ENCODE peak calls at places on chromosomes 7 and 10, in five cellular contexts. G, W, E, Z and Q are unnamed samples.

GRCh38 chr10:6701289-6701688 is 121.2 kb upstream of the PRKCQ start:
- DNase-seq in E (no peak), W (peak; percentile 8), Z (no peak), G (no peak), Q (no peak)

GRCh38 chr10:122310311-122311050 is 39.4 kb downstream of the BTBD16 start:
- DNase-seq in E (peak; percentile 64), W (peak; percentile 58), G (no peak), Z (no peak), Q (no peak)

GRCh38 chr10:88088441-88089340 is 225.3 kb downstream of the PTEN start:
- DNase-seq in G (no peak), W (no peak), E (no peak), Z (no peak), Q (no peak)

GRCh38 chr10:16717617-16718395 is 99.4 kb downstream of the RSU1 start:
- DNase-seq in W (no peak), G (no peak), E (no peak), Z (no peak), Q (no peak)

GRCh38 chr7:80726731-80727130 is 88.3 kb downstream of the CD36 start:
- DNase-seq in E (no peak), W (no peak), Z (no peak), G (no peak), Q (no peak)

GRCh38 chr10:14782691-14783363 is 8.1 kb upstream of the FAM107B start:
- DNase-seq in Z (peak; percentile 46), G (no peak), E (no peak), W (peak; percentile 24), Q (no peak)

GRCh38 chr7:108586274-108586710 is 16.6 kb downstream of the DNAJB9 start:
- DNase-seq in E (no peak), G (peak; percentile 56), Z (no peak), W (no peak), Q (no peak)

GRCh38 chr10:92590623-92591549 is 2.0 kb upstream of the KIF11 start:
- DNase-seq in Z (no peak), E (no peak), W (peak; percentile 38), G (peak; percentile 86), Q (peak; percentile 31)

GRCh38 chr10:96305019-96305418 is 785 bp downstream of the DNTT start:
- DNase-seq in G (no peak), W (no peak), Z (no peak), E (no peak), Q (no peak)

GRCh38 chr7:132687981-132688383 is 111.7 kb upstream of the PLXNA4 start:
- DNase-seq in G (no peak), Z (no peak), E (no peak), W (no peak), Q (no peak)

GRCh38 chr10:17510242-17510908 is 56.0 kb upstream of the ST8SIA6 start:
- DNase-seq in W (no peak), G (no peak), E (no peak), Z (no peak), Q (no peak)

GRCh38 chr10:92111336-92111939 is 179.4 kb downstream of the CPEB3 start:
- DNase-seq in W (no peak), E (no peak), G (no peak), Z (no peak), Q (no peak)

GRCh38 chr7:88312061-88312663 is 5.5 kb upstream of the STEAP4 start:
- DNase-seq in G (no peak), E (peak; percentile 90), W (peak; percentile 14), Z (no peak), Q (no peak)

GRCh38 chr10:68154211-68154497 is 44.9 kb downstream of the MYPN start:
- DNase-seq in E (no peak), W (no peak), G (no peak), Z (no peak), Q (no peak)

GRCh38 chr7:37211097-37211496 is 237.6 kb downstream of the ELMO1 start:
- DNase-seq in G (no peak), W (peak; percentile 25), Z (no peak), E (no peak), Q (no peak)

GRCh38 chr7:133009853-133010252 is 72.0 kb downstream of the CHCHD3 start:
- DNase-seq in E (no peak), Z (no peak), G (no peak), W (no peak), Q (no peak)

GRCh38 chr10:13839030-13839429 is 252.3 kb downstream of the PRPF18 start:
- DNase-seq in E (no peak), W (no peak), Z (no peak), G (no peak), Q (no peak)

GRCh38 chr7:6705959-6706665 is 635 bp downstream of the ZNF12 start:
- DNase-seq in Z (no peak), G (peak; percentile 76), W (peak; percentile 16), E (no peak), Q (no peak)

GRCh38 chr10:59465089-59465488 is 102.7 kb upstream of the FAM13C start:
- DNase-seq in E (no peak), W (no peak), Z (no peak), G (no peak), Q (no peak)

GRCh38 chr10:14674376-14675050 is 100.2 kb downstream of the FAM107B start:
- DNase-seq in Z (no peak), G (no peak), W (peak; percentile 33), E (no peak), Q (no peak)

GRCh38 chr7:100517305-100517704 is 21.7 kb upstream of the AGFG2 start:
- DNase-seq in G (no peak), E (no peak), W (no peak), Z (no peak), Q (no peak)

GRCh38 chr7:100493476-100494264 is 9.9 kb downstream of the NYAP1 start:
- DNase-seq in G (peak; percentile 60), E (no peak), W (peak; percentile 61), Z (no peak), Q (no peak)

GRCh38 chr7:118068-118802 is 74.1 kb upstream of the FAM20C start:
- DNase-seq in E (no peak), W (no peak), Z (no peak), G (no peak), Q (no peak)

GRCh38 chr10:49569031-49569765 is 30.3 kb upstream of the ERCC6 start:
- DNase-seq in E (no peak), G (no peak), W (no peak), Z (no peak), Q (no peak)

GRCh38 chr7:119026391-119026790 is 801.9 kb downstream of the ANKRD7 start:
- DNase-seq in Z (no peak), G (no peak), W (no peak), E (no peak), Q (no peak)

GRCh38 chr7:73668103-73668937 is 689 bp downstream of the VPS37D start:
- DNase-seq in Z (no peak), G (no peak), W (no peak), E (no peak), Q (no peak)

GRCh38 chr7:73669858-73670385 is 2.3 kb downstream of the VPS37D start:
- DNase-seq in E (no peak), G (no peak), W (no peak), Z (no peak), Q (no peak)

GRCh38 chr7:73671317-73671651 is 3.7 kb downstream of the VPS37D start:
- DNase-seq in E (no peak), W (no peak), Z (no peak), G (no peak), Q (no peak)

GRCh38 chr7:73669316-73669715 is 1.7 kb downstream of the VPS37D start:
- DNase-seq in Z (no peak), W (no peak), G (no peak), E (no peak), Q (no peak)

GRCh38 chr7:73667344-73668102 is at the start of gene VPS37D:
- DNase-seq in W (peak; percentile 94), E (peak; percentile 93), Z (no peak), G (peak; percentile 97), Q (peak; percentile 93)
- TF ChIP-seq POLR2AphosphoS5 in W (no peak), E (no peak), Z (no peak), G (no peak), Q (peak; percentile 36)

DNA sequence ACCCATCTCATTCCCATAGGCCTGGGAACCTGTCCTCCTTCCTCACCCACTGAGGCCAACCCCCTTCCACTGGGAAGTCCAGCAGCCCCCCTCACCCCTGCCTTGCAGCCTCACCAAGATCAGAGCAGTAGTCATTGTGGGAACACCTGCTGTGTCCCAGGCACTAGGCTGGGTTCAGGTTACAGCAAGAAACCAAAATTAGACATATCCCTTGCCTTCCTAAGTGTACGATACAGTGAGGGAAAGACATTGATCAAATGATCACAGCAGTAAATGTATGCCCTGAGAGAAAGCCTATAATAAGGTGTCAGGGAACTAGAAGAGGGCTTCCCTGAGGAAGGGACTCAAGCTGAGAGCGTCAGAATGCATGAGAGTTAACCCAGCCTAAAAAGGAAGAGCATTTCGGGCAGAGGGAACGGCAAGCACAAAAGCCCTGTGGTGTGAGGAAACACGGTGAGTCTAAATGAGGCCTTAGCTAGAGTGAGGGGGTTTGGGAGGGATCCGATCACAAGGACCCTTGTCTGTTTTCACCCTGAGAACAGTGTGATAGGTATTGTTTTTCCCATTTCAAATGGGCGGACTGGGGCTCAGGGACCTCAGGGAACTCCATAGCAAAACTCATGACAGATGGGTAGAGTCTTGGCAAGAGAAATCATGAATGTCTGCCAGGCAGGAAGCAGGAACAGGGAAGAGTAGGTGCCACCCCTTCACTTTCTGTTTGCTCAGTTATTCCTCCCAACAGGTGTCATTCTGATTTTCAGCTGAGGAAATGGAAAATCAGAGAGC is 17.2 kb upstream of the C10orf105 start:
- DNase-seq in Z (no peak), G (no peak), W (peak; percentile 53), E (no peak), Q (peak; percentile 61)
- TF ChIP-seq POLR2AphosphoS5 in Z (no peak), G (no peak), W (no peak), E (no peak), Q (no peak)

GRCh38 chr7:33108931-33109757 is at the start of gene RP9:
- DNase-seq in G (peak; percentile 88), Z (no peak), E (peak; percentile 82), W (peak; percentile 69), Q (peak; percentile 24)
- TF ChIP-seq POLR2AphosphoS5 in G (peak; percentile 18), Z (no peak), E (no peak), W (no peak), Q (no peak)

GRCh38 chr7:130270947-130271790 is 4.5 kb downstream of the CPA2 start:
- DNase-seq in E (no peak), W (no peak), G (peak; percentile 27), Z (no peak), Q (no peak)

GRCh38 chr7:130273863-130274262 is 7.2 kb downstream of the CPA2 start:
- DNase-seq in E (no peak), Z (no peak), W (no peak), G (no peak), Q (no peak)

GRCh38 chr7:130274983-130275649 is 8.5 kb downstream of the CPA2 start:
- DNase-seq in Z (no peak), E (no peak), W (no peak), G (no peak), Q (no peak)

GRCh38 chr7:130272456-130273080 is 5.9 kb downstream of the CPA2 start:
- DNase-seq in Z (no peak), G (no peak), W (no peak), E (no peak), Q (no peak)

DNA sequence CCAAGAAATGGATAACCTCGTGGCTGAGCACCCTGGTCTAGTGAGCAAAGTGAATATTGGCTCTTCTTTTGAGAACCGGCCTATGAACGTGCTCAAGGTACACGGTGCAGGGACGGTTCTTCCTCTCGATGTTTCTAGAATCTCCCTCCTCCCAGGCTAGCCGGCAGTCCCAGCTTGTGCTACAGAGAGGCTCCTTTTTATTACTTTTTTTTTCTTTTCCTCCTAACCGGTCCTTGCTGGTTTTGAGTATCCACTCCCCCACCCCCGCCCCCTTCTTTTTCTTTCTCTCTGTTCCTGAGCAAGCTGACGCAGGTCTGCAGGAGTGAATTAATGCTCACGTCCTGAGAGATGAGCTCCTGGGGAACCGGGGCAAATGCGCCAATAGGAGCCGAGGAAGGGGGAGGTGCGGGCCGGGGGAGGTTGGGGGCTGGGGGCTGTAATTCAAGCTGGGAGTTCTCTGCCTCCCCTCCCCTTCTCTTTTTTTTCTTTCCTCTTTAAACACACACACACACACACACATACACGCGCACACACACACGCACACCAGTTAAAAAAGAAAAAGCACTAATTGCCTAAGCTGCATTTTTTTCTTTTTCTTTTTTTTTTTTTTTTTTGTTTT is 6.5 kb downstream of the CPA2 start:
- DNase-seq in E (no peak), G (peak; percentile 31), W (no peak), Z (no peak), Q (no peak)
- TF ChIP-seq POLR2AphosphoS5 in E (no peak), G (no peak), W (no peak), Z (no peak), Q (no peak)